ENCODE peak calls at places on chromosomes 5 and 9, in eight cellular contexts. Y, V, T, M, R, I, E and P are unnamed samples.
A peak's percentile ranks its signal among the peaks of the same experiment; 100 is the strongest.

GRCh38 chr9:113978954-113979712 is 99.0 kb downstream of the AMBP start:
- DNase-seq in V (no peak), I (no peak), T (no peak), R (no peak), Y (no peak), E (no peak), M (no peak), P (no peak)

GRCh38 chr9:110936719-110937452 is 101.4 kb downstream of the LPAR1 start:
- DNase-seq in R (no peak), T (no peak), M (no peak), V (peak; percentile 50), I (no peak), Y (peak; percentile 55), E (no peak), P (peak; percentile 45)

GRCh38 chr5:138574744-138575193 is 432 bp downstream of the HSPA9 start:
- DNase-seq in M (no peak), Y (no peak), E (peak; percentile 40), R (no peak), T (no peak), V (no peak), I (no peak), P (peak; percentile 33)

GRCh38 chr9:109074236-109074889 is 45.4 kb downstream of the TMEM245 start:
- DNase-seq in I (no peak), E (no peak), T (no peak), V (no peak), R (no peak), Y (no peak), M (no peak), P (no peak)

GRCh38 chr5:147437161-147437596 is 72.7 kb downstream of the DPYSL3 start:
- DNase-seq in T (no peak), Y (peak; percentile 20), I (no peak), V (peak; percentile 55), E (no peak), R (no peak), M (no peak), P (no peak)

GRCh38 chr9:19999491-20000057 is 210.7 kb upstream of the SLC24A2 start:
- DNase-seq in I (peak; percentile 23), V (peak; percentile 71), M (no peak), E (no peak), T (no peak), Y (peak; percentile 58), R (no peak), P (peak; percentile 98)

GRCh38 chr5:151270599-151270998 is 17.6 kb downstream of the GM2A start:
- DNase-seq in R (no peak), I (peak; percentile 67), M (no peak), Y (no peak), T (no peak), V (peak; percentile 9), E (peak; percentile 21), P (peak; percentile 67)

GRCh38 chr5:169861934-169862333 is 118.4 kb downstream of the INSYN2B start:
- DNase-seq in V (peak; percentile 80), I (no peak), M (no peak), T (no peak), R (peak; percentile 70), Y (peak; percentile 82), E (no peak), P (no peak)

GRCh38 chr9:79221084-79221483 is 350.7 kb upstream of the TLE4 start:
- DNase-seq in T (no peak), V (peak; percentile 86), E (peak; percentile 7), M (no peak), R (no peak), Y (peak; percentile 81), I (no peak), P (peak; percentile 95)

GRCh38 chr5:40572947-40573346 is 106.8 kb upstream of the PTGER4 start:
- DNase-seq in Y (peak; percentile 78), M (no peak), E (no peak), V (peak; percentile 73), R (peak; percentile 68), I (no peak), T (no peak), P (no peak)

GRCh38 chr5:169107316-169107715 is 193.6 kb downstream of the SLIT3 start:
- DNase-seq in R (no peak), M (no peak), V (peak; percentile 39), I (no peak), T (no peak), E (no peak), Y (peak; percentile 13), P (no peak)

GRCh38 chr5:163350083-163350482 is 87.3 kb upstream of the CCNG1 start:
- DNase-seq in I (no peak), E (peak; percentile 10), M (no peak), Y (peak; percentile 60), V (peak; percentile 70), T (no peak), R (no peak), P (peak; percentile 27)

GRCh38 chr5:177194278-177194677 is 60.7 kb downstream of the NSD1 start:
- DNase-seq in Y (peak; percentile 95), R (peak; percentile 66), V (peak; percentile 95), E (peak; percentile 33), M (no peak), I (no peak), T (no peak), P (peak; percentile 96)

GRCh38 chr9:28260331-28260730 is 687.0 kb upstream of the C9orf72 start:
- DNase-seq in M (no peak), R (no peak), Y (no peak), E (no peak), I (no peak), V (no peak), T (no peak), P (peak; percentile 50)

GRCh38 chr5:177425196-177425800 is 1.2 kb upstream of the GRK6 start:
- DNase-seq in E (no peak), M (no peak), I (no peak), V (no peak), Y (no peak), R (no peak), T (no peak), P (no peak)

GRCh38 chr5:174426851-174427250 is 297.5 kb upstream of the MSX2 start:
- DNase-seq in R (no peak), E (no peak), M (no peak), T (no peak), V (no peak), Y (no peak), I (no peak), P (no peak)

GRCh38 chr9:30504502-30504905 is 1879.9 kb upstream of the ACO1 start:
- DNase-seq in R (no peak), E (no peak), I (no peak), V (no peak), T (no peak), M (no peak), Y (no peak), P (peak; percentile 16)

GRCh38 chr5:108661590-108662219 is 86.0 kb upstream of the FER start:
- DNase-seq in V (peak; percentile 42), Y (peak; percentile 44), R (no peak), T (no peak), M (no peak), I (no peak), E (no peak), P (peak; percentile 90)

DNA sequence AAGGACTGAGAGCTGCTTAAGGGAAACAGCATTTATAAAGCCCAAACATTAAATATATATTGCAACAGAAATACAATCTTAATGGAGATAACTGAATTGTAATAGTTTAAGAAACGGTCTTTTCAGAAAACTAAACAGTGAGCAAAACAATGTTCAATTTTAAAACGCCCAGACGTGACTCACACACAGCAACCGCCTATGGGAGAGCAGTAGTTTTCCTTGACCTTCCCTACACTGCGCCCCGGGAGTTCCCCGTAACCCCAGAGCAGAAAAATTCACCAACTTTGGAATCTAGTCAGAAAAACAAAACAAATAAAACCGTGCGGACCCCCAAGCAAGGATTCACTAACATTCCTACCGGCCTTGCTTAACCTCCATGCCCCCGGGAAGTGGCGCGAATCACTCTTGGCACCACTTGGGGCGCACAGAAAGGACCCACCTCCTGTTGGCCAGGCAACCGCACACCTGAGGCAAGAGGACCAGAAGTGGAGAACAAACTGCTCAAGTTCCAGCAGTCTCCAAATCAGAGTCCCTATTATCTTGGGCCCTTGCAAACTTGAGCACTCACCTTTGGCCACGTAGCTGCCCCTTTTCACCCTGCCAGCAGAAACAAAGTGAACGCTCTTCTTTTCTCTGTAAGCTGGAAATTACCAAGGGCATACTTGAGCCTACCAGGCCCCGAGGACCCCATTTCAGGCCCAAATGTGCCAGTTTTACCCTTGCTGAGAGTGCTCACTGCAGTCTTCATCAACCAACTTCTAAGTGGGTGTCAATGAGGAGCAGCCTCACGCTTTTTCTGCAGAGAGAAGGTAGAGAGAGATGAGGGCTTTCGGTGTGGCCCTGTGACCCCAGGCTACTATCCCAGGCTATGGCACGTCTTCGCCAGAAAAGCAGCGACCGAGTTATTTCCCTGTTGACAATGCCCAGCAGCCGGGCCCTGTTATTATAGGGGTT is 189.7 kb downstream of the MEF2C start:
- DNase-seq in Y (no peak), V (no peak), T (no peak), E (no peak), I (peak; percentile 28), M (no peak), R (no peak), P (peak; percentile 17)
- TF ChIP-seq CTCF in Y (no peak), V (no peak), T (no peak), E (no peak), I (no peak), M (no peak), R (no peak), P (no peak)

DNA sequence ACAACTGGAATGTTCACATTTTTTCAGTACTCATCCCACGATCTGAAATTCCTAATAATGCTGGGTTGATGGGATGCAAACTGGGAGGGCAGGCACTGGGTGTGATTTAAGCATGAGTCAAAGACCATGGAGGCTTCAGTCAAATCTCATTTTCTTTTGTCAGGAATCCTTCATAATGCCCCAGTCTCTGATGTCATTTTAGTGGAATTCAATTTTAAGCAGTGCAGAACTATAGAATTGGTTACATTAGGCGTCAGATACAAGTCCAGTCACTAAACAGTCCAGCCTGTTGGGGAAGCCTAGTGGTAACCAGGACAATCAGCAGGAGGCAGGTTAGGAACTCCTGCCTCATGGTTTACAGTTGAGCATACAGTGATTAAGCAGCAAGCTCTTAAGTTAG is 41.0 kb upstream of the TMEM215 start:
- DNase-seq in R (no peak), T (no peak), M (no peak), Y (no peak), E (no peak), V (no peak), I (no peak), P (peak; percentile 86)
- TF ChIP-seq CTCF in R (no peak), T (no peak), M (no peak), Y (no peak), E (no peak), V (no peak), I (no peak), P (no peak)

DNA sequence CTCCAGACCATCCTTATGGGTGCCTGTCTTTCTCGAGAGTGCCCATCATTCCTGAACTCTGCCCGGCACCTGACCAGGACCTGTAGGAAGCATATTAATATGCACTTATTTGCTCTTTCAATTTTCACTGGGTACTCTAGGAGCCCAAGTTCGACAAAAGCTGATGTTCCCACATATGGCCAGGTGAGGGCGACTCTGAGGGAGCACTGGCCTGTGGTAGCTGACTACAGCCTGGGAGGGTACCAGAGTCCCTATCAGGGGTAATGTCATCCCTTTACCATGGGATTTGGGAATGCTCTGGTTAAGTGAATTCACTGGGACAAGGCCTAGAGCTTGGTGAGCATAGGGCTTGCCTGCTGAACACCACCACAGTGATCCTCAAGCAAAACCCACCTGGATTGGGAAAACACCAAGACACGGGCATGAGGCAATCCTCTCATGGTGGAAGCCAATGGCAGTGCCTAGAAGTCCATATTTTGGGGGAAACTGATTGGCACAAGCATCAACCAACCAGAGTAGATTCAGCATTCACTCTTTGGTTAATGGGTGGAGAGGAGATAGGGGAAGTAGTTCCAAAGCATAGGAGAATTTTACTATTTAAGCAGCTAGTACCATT is 112.2 kb downstream of the MTX3 start:
- DNase-seq in T (no peak), E (peak; percentile 21), R (no peak), M (no peak), I (peak; percentile 31), V (no peak), Y (no peak), P (no peak)
- TF ChIP-seq CTCF in T (no peak), E (peak; percentile 18), R (peak; percentile 46), M (no peak), I (peak; percentile 56), V (peak; percentile 39), Y (peak; percentile 53), P (peak; percentile 32)

GRCh38 chr9:121023064-121023463 is 27.0 kb downstream of the C5 start:
- DNase-seq in I (no peak), M (no peak), R (no peak), Y (peak; percentile 22), T (no peak), E (peak; percentile 27), V (peak; percentile 14), P (peak; percentile 10)
- TF ChIP-seq CTCF in I (peak; percentile 3), M (no peak), R (no peak), Y (peak; percentile 2), T (no peak), E (peak; percentile 39), V (peak; percentile 23), P (no peak)